ENCODE peak calls at places on chromosomes 16 and 17, in nine cellular contexts. One of them, this sample, is unnamed. For H3K4me1, the result is how much of the 10 kb centered on the place peaks cover.

GRCh38 chr17:58252141-58252540 is 13.8 kb downstream of the LPO start:
- DNase-seq in ascending aorta: no peak
- DNase-seq in sigmoid colon: no peak
- DNase-seq in thoracic aorta: no peak
- DNase-seq in mesendoderm: no peak
- DNase-seq in fibroblast of lung: no peak
- DNase-seq in GM12878: no peak
- DNase-seq in aorta: no peak
- DNase-seq in CD4-positive, alpha-beta memory T cell: no peak
- DNase-seq in this sample: no peak

GRCh38 chr17:40490289-40490853 is 11.1 kb downstream of the TNS4 start:
- DNase-seq in CD4-positive, alpha-beta memory T cell: no peak
- DNase-seq in sigmoid colon: peak
- DNase-seq in ascending aorta: no peak
- DNase-seq in aorta: no peak
- DNase-seq in fibroblast of lung: peak
- DNase-seq in mesendoderm: peak
- DNase-seq in GM12878: no peak
- DNase-seq in thoracic aorta: no peak
- DNase-seq in this sample: no peak

GRCh38 chr16:30122621-30123160 is 329 bp downstream of the MAPK3 start:
- DNase-seq in aorta: peak
- DNase-seq in sigmoid colon: no peak
- DNase-seq in thoracic aorta: no peak
- DNase-seq in GM12878: no peak
- DNase-seq in mesendoderm: no peak
- DNase-seq in ascending aorta: no peak
- DNase-seq in fibroblast of lung: no peak
- DNase-seq in CD4-positive, alpha-beta memory T cell: peak
- DNase-seq in this sample: peak

GRCh38 chr16:69105501-69106361 is at the start of gene HAS3:
- DNase-seq in CD4-positive, alpha-beta memory T cell: no peak
- DNase-seq in thoracic aorta: no peak
- DNase-seq in sigmoid colon: no peak
- DNase-seq in aorta: peak
- DNase-seq in fibroblast of lung: peak
- DNase-seq in mesendoderm: peak
- DNase-seq in ascending aorta: no peak
- DNase-seq in GM12878: no peak
- DNase-seq in this sample: no peak

GRCh38 chr17:65029605-65030308 is 26.8 kb downstream of the GNA13 start:
- DNase-seq in sigmoid colon: no peak
- DNase-seq in ascending aorta: no peak
- DNase-seq in mesendoderm: no peak
- DNase-seq in thoracic aorta: no peak
- DNase-seq in GM12878: no peak
- DNase-seq in fibroblast of lung: no peak
- DNase-seq in aorta: no peak
- DNase-seq in CD4-positive, alpha-beta memory T cell: no peak
- DNase-seq in this sample: no peak

GRCh38 chr17:8175795-8176196 is 384 bp downstream of the TMEM107 start:
- DNase-seq in CD4-positive, alpha-beta memory T cell: no peak
- DNase-seq in fibroblast of lung: no peak
- DNase-seq in ascending aorta: no peak
- DNase-seq in mesendoderm: no peak
- DNase-seq in GM12878: no peak
- DNase-seq in thoracic aorta: no peak
- DNase-seq in sigmoid colon: no peak
- DNase-seq in aorta: no peak
- DNase-seq in this sample: no peak

GRCh38 chr17:2484876-2485275 is 26.8 kb downstream of the METTL16 start:
- DNase-seq in CD4-positive, alpha-beta memory T cell: no peak
- DNase-seq in fibroblast of lung: no peak
- DNase-seq in GM12878: no peak
- DNase-seq in thoracic aorta: no peak
- DNase-seq in mesendoderm: peak
- DNase-seq in aorta: no peak
- DNase-seq in sigmoid colon: no peak
- DNase-seq in ascending aorta: no peak
- DNase-seq in this sample: no peak

GRCh38 chr16:66476328-66477027 is 49.4 kb downstream of the BEAN1 start:
- DNase-seq in sigmoid colon: peak
- DNase-seq in GM12878: no peak
- DNase-seq in aorta: peak
- DNase-seq in CD4-positive, alpha-beta memory T cell: no peak
- DNase-seq in thoracic aorta: no peak
- DNase-seq in ascending aorta: no peak
- DNase-seq in mesendoderm: peak
- DNase-seq in fibroblast of lung: no peak
- DNase-seq in this sample: peak

GRCh38 chr17:9612016-9612415 is 33.3 kb upstream of the USP43 start:
- DNase-seq in aorta: no peak
- DNase-seq in thoracic aorta: no peak
- DNase-seq in GM12878: no peak
- DNase-seq in CD4-positive, alpha-beta memory T cell: no peak
- DNase-seq in sigmoid colon: no peak
- DNase-seq in mesendoderm: no peak
- DNase-seq in fibroblast of lung: no peak
- DNase-seq in ascending aorta: no peak
- DNase-seq in this sample: no peak

GRCh38 chr17:685006-685405 is 29.6 kb downstream of the VPS53 start:
- DNase-seq in ascending aorta: no peak
- DNase-seq in fibroblast of lung: no peak
- DNase-seq in CD4-positive, alpha-beta memory T cell: no peak
- DNase-seq in mesendoderm: no peak
- DNase-seq in GM12878: no peak
- DNase-seq in aorta: no peak
- DNase-seq in sigmoid colon: no peak
- DNase-seq in thoracic aorta: no peak
- DNase-seq in this sample: no peak

GRCh38 chr16:68898026-68898425 is 54.7 kb downstream of the TANGO6 start:
- DNase-seq in GM12878: no peak
- DNase-seq in CD4-positive, alpha-beta memory T cell: no peak
- DNase-seq in mesendoderm: no peak
- DNase-seq in thoracic aorta: no peak
- DNase-seq in aorta: no peak
- DNase-seq in fibroblast of lung: no peak
- DNase-seq in ascending aorta: no peak
- DNase-seq in sigmoid colon: no peak
- DNase-seq in this sample: no peak

GRCh38 chr17:43661699-43662431 is at the start of gene MEOX1:
- DNase-seq in thoracic aorta: no peak
- DNase-seq in fibroblast of lung: peak
- DNase-seq in GM12878: peak
- DNase-seq in aorta: no peak
- DNase-seq in ascending aorta: no peak
- DNase-seq in CD4-positive, alpha-beta memory T cell: no peak
- DNase-seq in mesendoderm: peak
- DNase-seq in sigmoid colon: no peak
- DNase-seq in this sample: no peak

GRCh38 chr16:66334856-66335255 is 31.6 kb upstream of the CDH5 start:
- DNase-seq in GM12878: no peak
- DNase-seq in fibroblast of lung: no peak
- DNase-seq in thoracic aorta: no peak
- DNase-seq in mesendoderm: no peak
- DNase-seq in ascending aorta: no peak
- DNase-seq in sigmoid colon: no peak
- DNase-seq in aorta: no peak
- DNase-seq in CD4-positive, alpha-beta memory T cell: no peak
- DNase-seq in this sample: no peak

GRCh38 chr17:49518346-49519078 is 23.4 kb downstream of the NGFR start:
- DNase-seq in mesendoderm: no peak
- DNase-seq in ascending aorta: no peak
- DNase-seq in aorta: peak
- DNase-seq in sigmoid colon: no peak
- DNase-seq in thoracic aorta: no peak
- DNase-seq in fibroblast of lung: no peak
- DNase-seq in GM12878: no peak
- DNase-seq in CD4-positive, alpha-beta memory T cell: no peak
- DNase-seq in this sample: no peak

GRCh38 chr17:28041844-28042656 is 427 bp upstream of the NLK start:
- DNase-seq in ascending aorta: no peak
- DNase-seq in thoracic aorta: no peak
- DNase-seq in mesendoderm: peak
- DNase-seq in CD4-positive, alpha-beta memory T cell: no peak
- DNase-seq in aorta: no peak
- DNase-seq in GM12878: no peak
- DNase-seq in sigmoid colon: no peak
- DNase-seq in fibroblast of lung: peak
- DNase-seq in this sample: no peak

GRCh38 chr16:83615131-83615530 is 192.6 kb upstream of the HSBP1 start:
- DNase-seq in GM12878: no peak
- DNase-seq in aorta: no peak
- DNase-seq in mesendoderm: no peak
- DNase-seq in fibroblast of lung: peak
- DNase-seq in sigmoid colon: no peak
- DNase-seq in ascending aorta: no peak
- DNase-seq in CD4-positive, alpha-beta memory T cell: no peak
- DNase-seq in thoracic aorta: no peak
- DNase-seq in this sample: no peak

DNA sequence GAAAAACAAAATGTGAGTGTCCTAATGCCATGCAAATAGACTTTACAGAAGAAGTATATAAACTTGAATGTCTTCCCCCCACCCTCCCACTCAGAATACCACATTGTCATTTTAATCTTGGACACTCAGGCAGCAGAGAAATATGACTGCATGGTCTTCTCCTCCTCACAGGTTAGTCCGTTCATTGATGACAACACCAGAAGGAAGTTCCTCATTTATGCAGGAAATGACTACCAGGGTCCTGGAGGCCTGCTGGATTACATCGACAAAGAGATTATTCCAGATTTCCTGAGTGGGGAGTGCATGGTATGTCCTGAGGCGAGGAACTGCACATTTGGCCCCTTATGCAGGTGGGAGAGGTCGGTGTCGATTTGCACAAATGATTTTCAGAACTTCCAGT is 65.8 kb downstream of the SEC14L1 start:
- DNase-seq in mesendoderm: no peak
- DNase-seq in CD4-positive, alpha-beta memory T cell: no peak
- DNase-seq in sigmoid colon: no peak
- DNase-seq in fibroblast of lung: no peak
- DNase-seq in aorta: no peak
- DNase-seq in ascending aorta: no peak
- DNase-seq in GM12878: no peak
- DNase-seq in thoracic aorta: no peak
- DNase-seq in this sample: no peak
- H3K4me1 ChIP-seq in mesendoderm: under half
- H3K4me1 ChIP-seq in CD4-positive, alpha-beta memory T cell: under half
- H3K4me1 ChIP-seq in sigmoid colon: under half
- H3K4me1 ChIP-seq in fibroblast of lung: under half
- H3K4me1 ChIP-seq in aorta: under half
- H3K4me1 ChIP-seq in ascending aorta: under half
- H3K4me1 ChIP-seq in GM12878: under half
- H3K4me1 ChIP-seq in thoracic aorta: under half
- H3K4me1 ChIP-seq in this sample: under half

DNA sequence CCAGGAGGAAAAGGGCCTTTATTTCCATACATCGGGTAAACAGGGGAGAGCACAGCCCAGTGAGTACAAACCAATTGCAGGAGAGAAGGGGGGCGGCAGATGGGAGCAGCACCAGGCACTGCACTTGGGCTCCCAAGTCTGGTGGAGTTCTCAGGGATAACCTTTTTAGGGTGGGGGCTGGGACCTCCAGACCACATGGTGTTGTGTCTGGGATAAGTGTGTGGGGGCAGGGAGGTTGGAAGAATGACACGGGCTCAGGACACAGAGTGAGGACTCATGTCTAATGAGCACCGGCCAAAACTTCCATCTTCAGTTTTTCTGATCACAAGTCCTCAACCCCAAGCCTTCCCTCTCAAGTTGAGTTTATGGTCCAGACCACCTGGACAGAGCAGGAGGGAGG is 30.6 kb downstream of the PIPOX start:
- DNase-seq in fibroblast of lung: no peak
- DNase-seq in ascending aorta: no peak
- DNase-seq in CD4-positive, alpha-beta memory T cell: no peak
- DNase-seq in GM12878: no peak
- DNase-seq in thoracic aorta: no peak
- DNase-seq in sigmoid colon: no peak
- DNase-seq in aorta: no peak
- DNase-seq in mesendoderm: no peak
- DNase-seq in this sample: no peak
- H3K27ac ChIP-seq in fibroblast of lung: no peak
- H3K27ac ChIP-seq in ascending aorta: no peak
- H3K27ac ChIP-seq in CD4-positive, alpha-beta memory T cell: no peak
- H3K27ac ChIP-seq in GM12878: no peak
- H3K27ac ChIP-seq in thoracic aorta: no peak
- H3K27ac ChIP-seq in sigmoid colon: no peak
- H3K27ac ChIP-seq in aorta: no peak
- H3K27ac ChIP-seq in mesendoderm: no peak
- H3K27ac ChIP-seq in this sample: no peak

GRCh38 chr16:79845734-79846135 is 245.2 kb upstream of the MAF start:
- DNase-seq in ascending aorta: no peak
- DNase-seq in sigmoid colon: no peak
- DNase-seq in thoracic aorta: no peak
- DNase-seq in GM12878: no peak
- DNase-seq in fibroblast of lung: no peak
- DNase-seq in CD4-positive, alpha-beta memory T cell: no peak
- DNase-seq in mesendoderm: peak
- DNase-seq in aorta: no peak
- DNase-seq in this sample: no peak
- H3K4me3 ChIP-seq in ascending aorta: no peak
- H3K4me3 ChIP-seq in sigmoid colon: no peak
- H3K4me3 ChIP-seq in thoracic aorta: no peak
- H3K4me3 ChIP-seq in GM12878: no peak
- H3K4me3 ChIP-seq in fibroblast of lung: no peak
- H3K4me3 ChIP-seq in CD4-positive, alpha-beta memory T cell: no peak
- H3K4me3 ChIP-seq in mesendoderm: no peak
- H3K4me3 ChIP-seq in aorta: no peak
- H3K4me3 ChIP-seq in this sample: no peak

GRCh38 chr17:4743216-4743615 is 3.5 kb upstream of the CXCL16 start:
- DNase-seq in thoracic aorta: no peak
- DNase-seq in CD4-positive, alpha-beta memory T cell: no peak
- DNase-seq in ascending aorta: no peak
- DNase-seq in sigmoid colon: no peak
- DNase-seq in fibroblast of lung: no peak
- DNase-seq in GM12878: no peak
- DNase-seq in aorta: no peak
- DNase-seq in mesendoderm: no peak
- DNase-seq in this sample: no peak

GRCh38 chr17:4742133-4742532 is 2.4 kb upstream of the CXCL16 start:
- DNase-seq in GM12878: no peak
- DNase-seq in CD4-positive, alpha-beta memory T cell: no peak
- DNase-seq in aorta: no peak
- DNase-seq in fibroblast of lung: no peak
- DNase-seq in mesendoderm: no peak
- DNase-seq in ascending aorta: no peak
- DNase-seq in thoracic aorta: no peak
- DNase-seq in sigmoid colon: no peak
- DNase-seq in this sample: no peak

GRCh38 chr17:4743898-4744297 is 4.2 kb upstream of the CXCL16 start:
- DNase-seq in ascending aorta: no peak
- DNase-seq in fibroblast of lung: no peak
- DNase-seq in aorta: no peak
- DNase-seq in sigmoid colon: no peak
- DNase-seq in GM12878: no peak
- DNase-seq in mesendoderm: no peak
- DNase-seq in CD4-positive, alpha-beta memory T cell: no peak
- DNase-seq in thoracic aorta: no peak
- DNase-seq in this sample: no peak

GRCh38 chr17:4741544-4741943 is 1.8 kb upstream of the CXCL16 start:
- DNase-seq in mesendoderm: no peak
- DNase-seq in ascending aorta: no peak
- DNase-seq in aorta: no peak
- DNase-seq in CD4-positive, alpha-beta memory T cell: no peak
- DNase-seq in GM12878: no peak
- DNase-seq in fibroblast of lung: no peak
- DNase-seq in thoracic aorta: no peak
- DNase-seq in sigmoid colon: no peak
- DNase-seq in this sample: no peak

GRCh38 chr17:4742629-4743028 is 2.9 kb upstream of the CXCL16 start:
- DNase-seq in mesendoderm: no peak
- DNase-seq in sigmoid colon: no peak
- DNase-seq in aorta: no peak
- DNase-seq in CD4-positive, alpha-beta memory T cell: no peak
- DNase-seq in ascending aorta: no peak
- DNase-seq in fibroblast of lung: no peak
- DNase-seq in GM12878: no peak
- DNase-seq in thoracic aorta: no peak
- DNase-seq in this sample: no peak
- H3K4me1 ChIP-seq in mesendoderm: under half
- H3K4me1 ChIP-seq in sigmoid colon: under half
- H3K4me1 ChIP-seq in aorta: under half
- H3K4me1 ChIP-seq in CD4-positive, alpha-beta memory T cell: under half
- H3K4me1 ChIP-seq in ascending aorta: under half
- H3K4me1 ChIP-seq in fibroblast of lung: under half
- H3K4me1 ChIP-seq in GM12878: under half
- H3K4me1 ChIP-seq in thoracic aorta: under half
- H3K4me1 ChIP-seq in this sample: under half

This sample was measured in naive thymus-derived CD4-positive, alpha-beta T cell.